ENCODE peak calls at places on chromosome 15, in nine cellular contexts. One of them, this sample, is unnamed.

GRCh38 chr15:40936709-40937666 is 7.8 kb downstream of the DLL4 start:
- DNase-seq in cardiac fibroblast: peak
- DNase-seq in neural progenitor cell: peak
- DNase-seq in transverse colon: no peak
- DNase-seq in thoracic aorta: no peak
- DNase-seq in IMR-90: peak
- DNase-seq in adrenal gland: no peak
- DNase-seq in endothelial cell of umbilical vein: no peak
- DNase-seq in ovary: no peak
- DNase-seq in this sample: no peak

GRCh38 chr15:45362419-45362818 is 15.9 kb downstream of the GATM start:
- DNase-seq in cardiac fibroblast: no peak
- DNase-seq in neural progenitor cell: no peak
- DNase-seq in transverse colon: no peak
- DNase-seq in thoracic aorta: no peak
- DNase-seq in IMR-90: no peak
- DNase-seq in adrenal gland: no peak
- DNase-seq in endothelial cell of umbilical vein: no peak
- DNase-seq in ovary: no peak
- DNase-seq in this sample: no peak

GRCh38 chr15:45919806-45920205 is 285.0 kb downstream of the SQOR start:
- DNase-seq in cardiac fibroblast: peak
- DNase-seq in neural progenitor cell: no peak
- DNase-seq in transverse colon: no peak
- DNase-seq in thoracic aorta: no peak
- DNase-seq in IMR-90: peak
- DNase-seq in adrenal gland: no peak
- DNase-seq in endothelial cell of umbilical vein: peak
- DNase-seq in ovary: no peak
- DNase-seq in this sample: peak

GRCh38 chr15:99123706-99124451 is 19.0 kb downstream of the SYNM start:
- DNase-seq in cardiac fibroblast: peak
- DNase-seq in neural progenitor cell: peak
- DNase-seq in transverse colon: peak
- DNase-seq in thoracic aorta: peak
- DNase-seq in IMR-90: peak
- DNase-seq in adrenal gland: peak
- DNase-seq in endothelial cell of umbilical vein: peak
- DNase-seq in ovary: peak
- DNase-seq in this sample: peak

GRCh38 chr15:68795298-68795848 is 25.3 kb downstream of the ANP32A start:
- DNase-seq in cardiac fibroblast: peak
- DNase-seq in neural progenitor cell: peak
- DNase-seq in transverse colon: peak
- DNase-seq in thoracic aorta: peak
- DNase-seq in IMR-90: peak
- DNase-seq in adrenal gland: peak
- DNase-seq in endothelial cell of umbilical vein: peak
- DNase-seq in ovary: peak
- DNase-seq in this sample: peak

GRCh38 chr15:64653757-64654156 is 121.6 kb downstream of the RBPMS2 start:
- DNase-seq in cardiac fibroblast: peak
- DNase-seq in neural progenitor cell: no peak
- DNase-seq in transverse colon: no peak
- DNase-seq in thoracic aorta: no peak
- DNase-seq in IMR-90: peak
- DNase-seq in adrenal gland: no peak
- DNase-seq in endothelial cell of umbilical vein: peak
- DNase-seq in ovary: no peak
- DNase-seq in this sample: no peak

GRCh38 chr15:41894791-41895463 is 1.1 kb upstream of the SPTBN5 start:
- DNase-seq in cardiac fibroblast: peak
- DNase-seq in neural progenitor cell: no peak
- DNase-seq in transverse colon: peak
- DNase-seq in thoracic aorta: peak
- DNase-seq in IMR-90: peak
- DNase-seq in adrenal gland: peak
- DNase-seq in endothelial cell of umbilical vein: peak
- DNase-seq in ovary: peak
- DNase-seq in this sample: no peak

GRCh38 chr15:69160976-69161877 is 792 bp downstream of the GLCE start:
- DNase-seq in cardiac fibroblast: peak
- DNase-seq in neural progenitor cell: peak
- DNase-seq in transverse colon: peak
- DNase-seq in thoracic aorta: no peak
- DNase-seq in IMR-90: peak
- DNase-seq in adrenal gland: peak
- DNase-seq in endothelial cell of umbilical vein: no peak
- DNase-seq in ovary: peak
- DNase-seq in this sample: no peak

GRCh38 chr15:94359716-94360115 is 128.4 kb downstream of the MCTP2 start:
- DNase-seq in cardiac fibroblast: no peak
- DNase-seq in neural progenitor cell: no peak
- DNase-seq in transverse colon: no peak
- DNase-seq in thoracic aorta: no peak
- DNase-seq in IMR-90: no peak
- DNase-seq in adrenal gland: no peak
- DNase-seq in endothelial cell of umbilical vein: no peak
- DNase-seq in ovary: no peak
- DNase-seq in this sample: no peak

GRCh38 chr15:25717116-25717755 is 145.9 kb downstream of the ATP10A start:
- DNase-seq in cardiac fibroblast: peak
- DNase-seq in neural progenitor cell: no peak
- DNase-seq in transverse colon: no peak
- DNase-seq in thoracic aorta: no peak
- DNase-seq in IMR-90: peak
- DNase-seq in adrenal gland: no peak
- DNase-seq in endothelial cell of umbilical vein: no peak
- DNase-seq in ovary: no peak
- DNase-seq in this sample: no peak

GRCh38 chr15:48102167-48102566 is 18.6 kb upstream of the SLC24A5 start:
- DNase-seq in cardiac fibroblast: peak
- DNase-seq in neural progenitor cell: no peak
- DNase-seq in transverse colon: no peak
- DNase-seq in thoracic aorta: no peak
- DNase-seq in IMR-90: peak
- DNase-seq in adrenal gland: no peak
- DNase-seq in endothelial cell of umbilical vein: no peak
- DNase-seq in ovary: no peak
- DNase-seq in this sample: no peak

GRCh38 chr15:48393650-48394049 is 62.4 kb downstream of the DUT start:
- DNase-seq in cardiac fibroblast: peak
- DNase-seq in neural progenitor cell: no peak
- DNase-seq in transverse colon: peak
- DNase-seq in thoracic aorta: no peak
- DNase-seq in IMR-90: peak
- DNase-seq in adrenal gland: no peak
- DNase-seq in endothelial cell of umbilical vein: peak
- DNase-seq in ovary: no peak
- DNase-seq in this sample: no peak

GRCh38 chr15:67120839-67121540 is 55.6 kb downstream of the SMAD3 start:
- DNase-seq in cardiac fibroblast: peak
- DNase-seq in neural progenitor cell: no peak
- DNase-seq in transverse colon: peak
- DNase-seq in thoracic aorta: peak
- DNase-seq in IMR-90: peak
- DNase-seq in adrenal gland: peak
- DNase-seq in endothelial cell of umbilical vein: peak
- DNase-seq in ovary: peak
- DNase-seq in this sample: no peak

GRCh38 chr15:101128191-101128590 is 123.7 kb downstream of the CHSY1 start:
- DNase-seq in cardiac fibroblast: peak
- DNase-seq in neural progenitor cell: no peak
- DNase-seq in transverse colon: no peak
- DNase-seq in thoracic aorta: no peak
- DNase-seq in IMR-90: peak
- DNase-seq in adrenal gland: no peak
- DNase-seq in endothelial cell of umbilical vein: peak
- DNase-seq in ovary: peak
- DNase-seq in this sample: peak

GRCh38 chr15:25180606-25181289 is 226.0 kb downstream of the SNRPN start:
- DNase-seq in cardiac fibroblast: no peak
- DNase-seq in neural progenitor cell: no peak
- DNase-seq in transverse colon: peak
- DNase-seq in thoracic aorta: no peak
- DNase-seq in IMR-90: no peak
- DNase-seq in adrenal gland: no peak
- DNase-seq in endothelial cell of umbilical vein: no peak
- DNase-seq in ovary: peak
- DNase-seq in this sample: no peak

GRCh38 chr15:32852771-32853170 is 135.0 kb downstream of the GREM1 start:
- DNase-seq in cardiac fibroblast: no peak
- DNase-seq in neural progenitor cell: no peak
- DNase-seq in transverse colon: no peak
- DNase-seq in thoracic aorta: no peak
- DNase-seq in IMR-90: no peak
- DNase-seq in adrenal gland: no peak
- DNase-seq in endothelial cell of umbilical vein: no peak
- DNase-seq in ovary: no peak
- DNase-seq in this sample: no peak

DNA sequence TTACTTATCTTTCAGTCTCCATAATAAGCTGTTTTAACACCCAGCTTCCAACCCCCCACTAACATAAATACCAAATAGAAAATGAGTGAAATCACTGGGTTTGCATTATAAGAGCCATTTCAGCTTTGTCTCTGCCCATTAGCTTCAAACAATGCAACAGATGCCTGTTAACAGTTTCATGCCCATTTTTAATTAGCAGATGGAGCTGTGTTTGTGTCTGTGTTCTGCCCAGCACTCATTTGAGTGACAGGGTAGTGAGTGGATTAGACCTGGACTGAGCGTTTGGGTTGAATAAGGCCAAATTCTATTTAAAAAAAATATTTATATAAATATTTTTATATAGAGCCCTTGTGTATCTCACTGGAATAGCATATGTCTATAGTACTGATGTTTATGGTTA is 7.4 kb downstream of the RAB8B start:
- DNase-seq in cardiac fibroblast: no peak
- DNase-seq in neural progenitor cell: no peak
- DNase-seq in transverse colon: no peak
- DNase-seq in thoracic aorta: no peak
- DNase-seq in IMR-90: no peak
- DNase-seq in adrenal gland: no peak
- DNase-seq in endothelial cell of umbilical vein: no peak
- DNase-seq in ovary: no peak
- DNase-seq in this sample: peak
- H3K4me3 ChIP-seq in cardiac fibroblast: no peak
- H3K4me3 ChIP-seq in neural progenitor cell: no peak
- H3K4me3 ChIP-seq in transverse colon: no peak
- H3K4me3 ChIP-seq in thoracic aorta: no peak
- H3K4me3 ChIP-seq in IMR-90: no peak
- H3K4me3 ChIP-seq in adrenal gland: no peak
- H3K4me3 ChIP-seq in endothelial cell of umbilical vein: no peak
- H3K4me3 ChIP-seq in ovary: no peak
- H3K4me3 ChIP-seq in this sample: no peak

GRCh38 chr15:79028411-79028964 is 62.1 kb downstream of the RASGRF1 start:
- DNase-seq in cardiac fibroblast: peak
- DNase-seq in neural progenitor cell: peak
- DNase-seq in transverse colon: peak
- DNase-seq in thoracic aorta: no peak
- DNase-seq in IMR-90: peak
- DNase-seq in adrenal gland: peak
- DNase-seq in endothelial cell of umbilical vein: peak
- DNase-seq in ovary: no peak
- DNase-seq in this sample: no peak
- TF ChIP-seq CTCF in cardiac fibroblast: peak
- TF ChIP-seq CTCF in neural progenitor cell: peak
- TF ChIP-seq CTCF in transverse colon: peak
- TF ChIP-seq CTCF in thoracic aorta: peak
- TF ChIP-seq CTCF in IMR-90: peak
- TF ChIP-seq CTCF in adrenal gland: peak
- TF ChIP-seq CTCF in endothelial cell of umbilical vein: peak
- TF ChIP-seq CTCF in ovary: no peak
- TF ChIP-seq CTCF in this sample: peak

GRCh38 chr15:31267161-31268107 is 59.2 kb upstream of the KLF13 start:
- DNase-seq in cardiac fibroblast: no peak
- DNase-seq in neural progenitor cell: peak
- DNase-seq in transverse colon: peak
- DNase-seq in thoracic aorta: no peak
- DNase-seq in IMR-90: no peak
- DNase-seq in adrenal gland: peak
- DNase-seq in endothelial cell of umbilical vein: no peak
- DNase-seq in ovary: peak
- DNase-seq in this sample: no peak
- H3K4me3 ChIP-seq in cardiac fibroblast: no peak
- H3K4me3 ChIP-seq in neural progenitor cell: no peak
- H3K4me3 ChIP-seq in transverse colon: no peak
- H3K4me3 ChIP-seq in thoracic aorta: no peak
- H3K4me3 ChIP-seq in IMR-90: no peak
- H3K4me3 ChIP-seq in adrenal gland: no peak
- H3K4me3 ChIP-seq in endothelial cell of umbilical vein: no peak
- H3K4me3 ChIP-seq in ovary: no peak
- H3K4me3 ChIP-seq in this sample: no peak

GRCh38 chr15:30043211-30043655 is 39.5 kb upstream of the GOLGA8J start:
- DNase-seq in cardiac fibroblast: peak
- DNase-seq in neural progenitor cell: no peak
- DNase-seq in transverse colon: no peak
- DNase-seq in thoracic aorta: no peak
- DNase-seq in IMR-90: peak
- DNase-seq in adrenal gland: no peak
- DNase-seq in endothelial cell of umbilical vein: peak
- DNase-seq in ovary: no peak
- DNase-seq in this sample: no peak
- TF ChIP-seq CTCF in cardiac fibroblast: peak
- TF ChIP-seq CTCF in neural progenitor cell: no peak
- TF ChIP-seq CTCF in transverse colon: no peak
- TF ChIP-seq CTCF in thoracic aorta: no peak
- TF ChIP-seq CTCF in IMR-90: peak
- TF ChIP-seq CTCF in adrenal gland: peak
- TF ChIP-seq CTCF in endothelial cell of umbilical vein: no peak
- TF ChIP-seq CTCF in ovary: peak
- TF ChIP-seq CTCF in this sample: peak

This sample was measured in retinal pigment epithelial cell.